ENCODE peak calls at places on chromosomes 13 and 19, in five cellular contexts. H is lower leg skin, F is ELR, A is endothelial cell, Q is substantia nigra. O is an unnamed sample.

GRCh38 chr13:113059891-113060290 is 45.7 kb upstream of the F7 start:
- DNase-seq in F (no peak), H (no peak), A (no peak), Q (no peak), O (peak; percentile 27)

GRCh38 chr13:33547035-33547434 is 261.5 kb upstream of the STARD13 start:
- DNase-seq in A (no peak), F (no peak), Q (no peak), H (no peak), O (no peak)

GRCh38 chr19:5264453-5264852 is 76.2 kb downstream of the PTPRS start:
- DNase-seq in Q (no peak), H (no peak), A (no peak), F (no peak), O (no peak)

GRCh38 chr13:113305208-113305607 is 8.2 kb downstream of the LAMP1 start:
- DNase-seq in F (peak; percentile 71), Q (no peak), H (no peak), A (no peak), O (no peak)

GRCh38 chr19:5927439-5927821 is 13.4 kb downstream of the CAPS start:
- DNase-seq in H (no peak), F (no peak), Q (no peak), A (no peak), O (no peak)

GRCh38 chr19:8612807-8613171 is 2.3 kb upstream of the ADAMTS10 start:
- DNase-seq in H (no peak), A (no peak), F (no peak), Q (no peak), O (no peak)

GRCh38 chr13:98839826-98840769 is 87.6 kb upstream of the SLC15A1 start:
- DNase-seq in H (no peak), Q (peak; percentile 42), A (peak; percentile 71), F (peak; percentile 74), O (peak; percentile 77)

GRCh38 chr19:7792286-7792685 is 29.2 kb downstream of the CLEC4M start:
- DNase-seq in A (no peak), F (peak; percentile 32), Q (no peak), H (no peak), O (no peak)

GRCh38 chr13:35714096-35714495 is 237.6 kb upstream of the MAB21L1 start:
- DNase-seq in A (no peak), Q (no peak), H (no peak), F (no peak), O (no peak)

GRCh38 chr13:113045214-113046007 is 60.2 kb upstream of the F7 start:
- DNase-seq in Q (peak; percentile 57), F (no peak), A (no peak), H (no peak), O (no peak)

GRCh38 chr19:16542894-16543498 is 759 bp upstream of the CHERP start:
- DNase-seq in A (no peak), Q (no peak), H (no peak), F (peak; percentile 34), O (no peak)

GRCh38 chr13:97367427-97367826 is 66.5 kb upstream of the RAP2A start:
- DNase-seq in A (no peak), Q (peak; percentile 63), F (peak; percentile 91), H (no peak), O (no peak)

GRCh38 chr13:71864981-71865857 is 1.8 kb downstream of the DACH1 start:
- DNase-seq in Q (no peak), A (peak; percentile 40), F (peak; percentile 26), H (peak; percentile 83), O (peak; percentile 49)

GRCh38 chr13:98208606-98209005 is 31.5 kb upstream of the RNF113B start:
- DNase-seq in Q (no peak), F (no peak), H (no peak), A (no peak), O (no peak)

GRCh38 chr13:86684402-86684801 is 885.2 kb upstream of the SLITRK6 start:
- DNase-seq in Q (no peak), H (no peak), F (no peak), A (no peak), O (no peak)

GRCh38 chr13:32098275-32098674 is 66.7 kb downstream of the FRY start:
- DNase-seq in H (no peak), A (no peak), Q (no peak), F (peak; percentile 13), O (no peak)

GRCh38 chr19:47544075-47544474 is 28.9 kb downstream of the ZNF541 start:
- DNase-seq in A (no peak), H (no peak), Q (no peak), F (no peak), O (no peak)

GRCh38 chr19:32010071-32010470 is 335.3 kb upstream of the ZNF507 start:
- DNase-seq in F (no peak), A (no peak), H (no peak), Q (no peak), O (no peak)

GRCh38 chr13:31476753-31477152 is 262.6 kb upstream of the RXFP2 start:
- DNase-seq in F (peak; percentile 26), Q (no peak), H (no peak), A (no peak), O (no peak)

GRCh38 chr19:19115954-19116353 is 22.3 kb downstream of the TMEM161A start:
- DNase-seq in F (peak; percentile 40), H (no peak), A (peak; percentile 74), Q (no peak), O (peak; percentile 53)

GRCh38 chr19:40400521-40400920 is 10.5 kb upstream of the HIPK4 start:
- DNase-seq in H (no peak), F (no peak), A (no peak), Q (no peak), O (no peak)

O was measured in glutamatergic neuron.